ENCODE peak calls at places on chromosome 5, in four cellular contexts. Y, V, R and A are unnamed samples.

GRCh38 chr5:63401434-63402046 is 560.7 kb downstream of the HTR1A start:
- DNase-seq in R (no peak), Y (peak; percentile 11), V (peak; percentile 46), A (peak; percentile 72)

GRCh38 chr5:139523635-139524445 is 37.3 kb upstream of the UBE2D2 start:
- DNase-seq in Y (no peak), R (no peak), V (no peak), A (no peak)

GRCh38 chr5:52794519-52794918 is 6.8 kb downstream of the ITGA1 start:
- DNase-seq in R (no peak), V (no peak), Y (no peak), A (no peak)

GRCh38 chr5:132025403-132025971 is 14.0 kb upstream of the ACSL6 start:
- DNase-seq in V (no peak), Y (no peak), R (no peak), A (no peak)

GRCh38 chr5:115962565-115963402 is 509 bp downstream of the LVRN start:
- DNase-seq in V (no peak), R (no peak), Y (no peak), A (no peak)

GRCh38 chr5:146340260-146341081 is 1.8 kb downstream of the POU4F3 start:
- DNase-seq in R (no peak), V (peak; percentile 59), Y (peak; percentile 34), A (peak; percentile 78)

GRCh38 chr5:80959138-80959537 is 1.0 kb upstream of the RASGRF2 start:
- DNase-seq in Y (no peak), R (no peak), V (no peak), A (no peak)

GRCh38 chr5:112004867-112005532 is 248.0 kb upstream of the NREP start:
- DNase-seq in R (no peak), Y (no peak), V (peak; percentile 83), A (no peak)

GRCh38 chr5:53008751-53009150 is 19.6 kb downstream of the ITGA2 start:
- DNase-seq in Y (no peak), V (peak; percentile 82), R (no peak), A (no peak)